ENCODE peak calls at places on chromosomes 3 and 15, in four cellular contexts. One of them, this sample, is unnamed.

GRCh38 chr3:122824465-122825379 is 29.9 kb downstream of the SLC49A4 start:
- DNase-seq in cardiac muscle cell: no peak
- DNase-seq in GM23248: peak; percentile 25
- DNase-seq in endothelial cell of umbilical vein: no peak
- DNase-seq in this sample: no peak

GRCh38 chr3:139491966-139492365 is 15.7 kb upstream of the RBP2 start:
- DNase-seq in cardiac muscle cell: no peak
- DNase-seq in GM23248: no peak
- DNase-seq in endothelial cell of umbilical vein: no peak
- DNase-seq in this sample: no peak

GRCh38 chr3:124266517-124266916 is 274.6 kb upstream of the ROPN1 start:
- DNase-seq in GM23248: peak; percentile 35
- DNase-seq in endothelial cell of umbilical vein: peak; percentile 67
- DNase-seq in cardiac muscle cell: peak; percentile 48
- DNase-seq in this sample: no peak

GRCh38 chr3:50322386-50323091 is at the start of gene HYAL2:
- DNase-seq in endothelial cell of umbilical vein: peak; percentile 74
- DNase-seq in cardiac muscle cell: no peak
- DNase-seq in GM23248: no peak
- DNase-seq in this sample: peak; percentile 50

GRCh38 chr15:62887113-62887570 is 155.4 kb upstream of the TPM1 start:
- DNase-seq in endothelial cell of umbilical vein: no peak
- DNase-seq in GM23248: peak; percentile 63
- DNase-seq in cardiac muscle cell: no peak
- DNase-seq in this sample: no peak

GRCh38 chr15:91593081-91593480 is 260.4 kb upstream of the SLCO3A1 start:
- DNase-seq in cardiac muscle cell: no peak
- DNase-seq in GM23248: peak; percentile 51
- DNase-seq in endothelial cell of umbilical vein: no peak
- DNase-seq in this sample: no peak

GRCh38 chr3:10450494-10451440 is 54.6 kb downstream of the ATP2B2 start:
- DNase-seq in endothelial cell of umbilical vein: no peak
- DNase-seq in GM23248: no peak
- DNase-seq in cardiac muscle cell: peak; percentile 52
- DNase-seq in this sample: no peak

GRCh38 chr3:177731644-177732268 is 534.5 kb upstream of the TBL1XR1 start:
- DNase-seq in GM23248: peak; percentile 66
- DNase-seq in cardiac muscle cell: no peak
- DNase-seq in endothelial cell of umbilical vein: no peak
- DNase-seq in this sample: no peak

GRCh38 chr15:86362556-86362955 is 282.9 kb downstream of the AGBL1 start:
- DNase-seq in GM23248: no peak
- DNase-seq in endothelial cell of umbilical vein: no peak
- DNase-seq in cardiac muscle cell: no peak
- DNase-seq in this sample: no peak

GRCh38 chr3:169218314-169218983 is 445.1 kb downstream of the MECOM start:
- DNase-seq in endothelial cell of umbilical vein: peak; percentile 98
- DNase-seq in cardiac muscle cell: peak; percentile 62
- DNase-seq in GM23248: peak; percentile 69
- DNase-seq in this sample: peak; percentile 57

GRCh38 chr3:121072128-121072527 is 164.1 kb downstream of the STXBP5L start:
- DNase-seq in endothelial cell of umbilical vein: no peak
- DNase-seq in GM23248: no peak
- DNase-seq in cardiac muscle cell: no peak
- DNase-seq in this sample: no peak

GRCh38 chr3:68964694-68965093 is 32.3 kb upstream of the TAFA4 start:
- DNase-seq in GM23248: no peak
- DNase-seq in endothelial cell of umbilical vein: no peak
- DNase-seq in cardiac muscle cell: no peak
- DNase-seq in this sample: no peak
- H3K27me3 ChIP-seq in GM23248: peaks cover 52% of the 10 kb centered on the region
- H3K27me3 ChIP-seq in endothelial cell of umbilical vein: peaks cover 26% of the 10 kb centered on the region
- H3K27me3 ChIP-seq in cardiac muscle cell: no peaks in the 10 kb centered on the region
- H3K27me3 ChIP-seq in this sample: no peaks in the 10 kb centered on the region

GRCh38 chr3:55595420-55595819 is 108.3 kb upstream of the WNT5A start:
- DNase-seq in endothelial cell of umbilical vein: no peak
- DNase-seq in cardiac muscle cell: no peak
- DNase-seq in GM23248: no peak
- DNase-seq in this sample: no peak
- H3K27me3 ChIP-seq in endothelial cell of umbilical vein: no peaks in the 10 kb centered on the region
- H3K27me3 ChIP-seq in cardiac muscle cell: no peaks in the 10 kb centered on the region
- H3K27me3 ChIP-seq in GM23248: peaks cover 47% of the 10 kb centered on the region
- H3K27me3 ChIP-seq in this sample: no peaks in the 10 kb centered on the region

GRCh38 chr15:32716960-32717289 is 879 bp upstream of the GREM1 start:
- DNase-seq in endothelial cell of umbilical vein: no peak
- DNase-seq in cardiac muscle cell: no peak
- DNase-seq in GM23248: no peak
- DNase-seq in this sample: no peak

GRCh38 chr15:32717290-32718081 is at the start of gene GREM1:
- DNase-seq in GM23248: peak; percentile 84
- DNase-seq in cardiac muscle cell: peak; percentile 31
- DNase-seq in endothelial cell of umbilical vein: no peak
- DNase-seq in this sample: peak; percentile 37

GRCh38 chr15:32718082-32718821 is 448 bp downstream of the GREM1 start:
- DNase-seq in cardiac muscle cell: peak; percentile 38
- DNase-seq in endothelial cell of umbilical vein: peak; percentile 8
- DNase-seq in GM23248: peak; percentile 74
- DNase-seq in this sample: peak; percentile 25

GRCh38 chr15:32716216-32716959 is 1.4 kb upstream of the GREM1 start:
- DNase-seq in endothelial cell of umbilical vein: peak; percentile 5
- DNase-seq in cardiac muscle cell: no peak
- DNase-seq in GM23248: no peak
- DNase-seq in this sample: no peak

DNA sequence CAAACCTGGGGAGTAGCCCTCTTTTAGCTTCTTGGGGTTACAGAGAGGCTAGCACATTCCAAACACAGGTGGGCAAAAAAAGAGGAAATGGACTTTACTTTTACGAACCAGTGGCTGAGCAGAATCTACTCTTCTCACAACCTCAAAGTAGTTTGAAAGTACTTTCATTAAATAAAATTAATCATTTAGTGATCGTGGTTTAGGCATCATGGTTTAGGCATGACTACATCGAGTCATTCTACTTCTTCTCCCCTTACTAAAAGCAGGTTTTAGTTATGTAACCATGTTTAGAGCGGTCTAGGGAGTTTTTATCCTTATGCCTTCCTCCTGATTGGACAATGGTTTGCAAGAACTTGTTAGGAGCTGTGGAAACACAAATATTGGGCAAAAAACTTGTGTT is 2.5 kb upstream of the GREM1 start:
- DNase-seq in endothelial cell of umbilical vein: no peak
- DNase-seq in GM23248: peak; percentile 67
- DNase-seq in cardiac muscle cell: no peak
- DNase-seq in this sample: no peak
- H3K27me3 ChIP-seq in endothelial cell of umbilical vein: peaks cover 78% of the 10 kb centered on the region
- H3K27me3 ChIP-seq in GM23248: no peaks in the 10 kb centered on the region
- H3K27me3 ChIP-seq in cardiac muscle cell: peaks cover 76% of the 10 kb centered on the region
- H3K27me3 ChIP-seq in this sample: peaks cover 36% of the 10 kb centered on the region

GRCh38 chr3:157051625-157052024 is 108.3 kb downstream of the CCNL1 start:
- DNase-seq in cardiac muscle cell: no peak
- DNase-seq in GM23248: no peak
- DNase-seq in endothelial cell of umbilical vein: no peak
- DNase-seq in this sample: no peak
- H3K27me3 ChIP-seq in cardiac muscle cell: no peaks in the 10 kb centered on the region
- H3K27me3 ChIP-seq in GM23248: no peaks in the 10 kb centered on the region
- H3K27me3 ChIP-seq in endothelial cell of umbilical vein: no peaks in the 10 kb centered on the region
- H3K27me3 ChIP-seq in this sample: no peaks in the 10 kb centered on the region

GRCh38 chr3:24495334-24495994 is 814 bp upstream of the THRB start:
- DNase-seq in cardiac muscle cell: peak; percentile 56
- DNase-seq in GM23248: peak; percentile 59
- DNase-seq in endothelial cell of umbilical vein: no peak
- DNase-seq in this sample: peak; percentile 77

GRCh38 chr3:24494616-24495333 is at the start of gene THRB:
- DNase-seq in cardiac muscle cell: peak; percentile 75
- DNase-seq in GM23248: peak; percentile 83
- DNase-seq in endothelial cell of umbilical vein: peak; percentile 48
- DNase-seq in this sample: peak; percentile 80

GRCh38 chr3:24493951-24494615 is 567 bp downstream of the THRB start:
- DNase-seq in cardiac muscle cell: peak; percentile 51
- DNase-seq in GM23248: peak; percentile 71
- DNase-seq in endothelial cell of umbilical vein: peak; percentile 20
- DNase-seq in this sample: peak; percentile 73

GRCh38 chr3:24490151-24490550 is 4.5 kb downstream of the THRB start:
- DNase-seq in GM23248: peak; percentile 20
- DNase-seq in endothelial cell of umbilical vein: no peak
- DNase-seq in cardiac muscle cell: no peak
- DNase-seq in this sample: no peak

DNA sequence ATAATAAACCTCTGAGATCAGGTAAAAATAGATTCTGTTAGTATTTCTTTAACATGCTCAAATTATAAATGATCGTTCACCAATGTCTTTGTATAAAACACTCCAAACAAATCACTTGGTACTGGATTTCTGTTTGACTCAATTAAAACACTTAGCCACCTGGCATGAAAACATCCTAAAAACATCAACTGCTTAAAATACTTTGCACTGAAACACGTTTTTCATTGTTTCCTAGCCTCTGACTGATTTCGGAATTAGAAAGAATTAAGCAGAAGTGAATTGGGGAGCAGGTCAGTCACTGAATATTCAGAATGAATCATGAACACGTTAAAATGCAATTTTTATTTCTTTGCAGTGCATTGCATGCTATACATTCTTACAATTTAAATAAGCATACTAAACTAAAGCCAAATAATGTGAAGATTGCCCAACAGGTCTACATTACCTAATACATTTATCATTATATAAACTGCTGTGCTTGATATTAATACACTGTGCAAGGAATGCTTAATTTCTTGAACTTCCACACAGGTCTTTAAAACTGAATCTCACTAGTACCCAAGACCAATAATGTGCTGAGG is 1.6 kb downstream of the THRB start:
- DNase-seq in GM23248: peak; percentile 18
- DNase-seq in endothelial cell of umbilical vein: no peak
- DNase-seq in cardiac muscle cell: no peak
- DNase-seq in this sample: no peak
- H3K27me3 ChIP-seq in GM23248: no peaks in the 10 kb centered on the region
- H3K27me3 ChIP-seq in endothelial cell of umbilical vein: peaks cover 34% of the 10 kb centered on the region
- H3K27me3 ChIP-seq in cardiac muscle cell: peaks cover 65% of the 10 kb centered on the region
- H3K27me3 ChIP-seq in this sample: no peaks in the 10 kb centered on the region

GRCh38 chr15:88605507-88606436 is 15.4 kb upstream of the AEN start:
- DNase-seq in GM23248: peak; percentile 60
- DNase-seq in endothelial cell of umbilical vein: peak; percentile 19
- DNase-seq in cardiac muscle cell: peak; percentile 93
- DNase-seq in this sample: no peak

GRCh38 chr15:88606437-88606794 is 14.7 kb upstream of the AEN start:
- DNase-seq in GM23248: no peak
- DNase-seq in cardiac muscle cell: no peak
- DNase-seq in endothelial cell of umbilical vein: no peak
- DNase-seq in this sample: no peak

GRCh38 chr15:88604381-88604951 is 16.7 kb upstream of the AEN start:
- DNase-seq in GM23248: no peak
- DNase-seq in cardiac muscle cell: peak; percentile 20
- DNase-seq in endothelial cell of umbilical vein: no peak
- DNase-seq in this sample: no peak

GRCh38 chr15:88604972-88605506 is 16.1 kb upstream of the AEN start:
- DNase-seq in endothelial cell of umbilical vein: no peak
- DNase-seq in cardiac muscle cell: peak; percentile 23
- DNase-seq in GM23248: no peak
- DNase-seq in this sample: no peak

GRCh38 chr15:88603885-88604284 is 17.3 kb upstream of the AEN start:
- DNase-seq in cardiac muscle cell: no peak
- DNase-seq in endothelial cell of umbilical vein: no peak
- DNase-seq in GM23248: no peak
- DNase-seq in this sample: no peak
- H3K27me3 ChIP-seq in cardiac muscle cell: peaks cover 72% of the 10 kb centered on the region
- H3K27me3 ChIP-seq in endothelial cell of umbilical vein: peaks cover 52% of the 10 kb centered on the region
- H3K27me3 ChIP-seq in GM23248: peaks cover 45% of the 10 kb centered on the region
- H3K27me3 ChIP-seq in this sample: peaks cover 41% of the 10 kb centered on the region

DNA sequence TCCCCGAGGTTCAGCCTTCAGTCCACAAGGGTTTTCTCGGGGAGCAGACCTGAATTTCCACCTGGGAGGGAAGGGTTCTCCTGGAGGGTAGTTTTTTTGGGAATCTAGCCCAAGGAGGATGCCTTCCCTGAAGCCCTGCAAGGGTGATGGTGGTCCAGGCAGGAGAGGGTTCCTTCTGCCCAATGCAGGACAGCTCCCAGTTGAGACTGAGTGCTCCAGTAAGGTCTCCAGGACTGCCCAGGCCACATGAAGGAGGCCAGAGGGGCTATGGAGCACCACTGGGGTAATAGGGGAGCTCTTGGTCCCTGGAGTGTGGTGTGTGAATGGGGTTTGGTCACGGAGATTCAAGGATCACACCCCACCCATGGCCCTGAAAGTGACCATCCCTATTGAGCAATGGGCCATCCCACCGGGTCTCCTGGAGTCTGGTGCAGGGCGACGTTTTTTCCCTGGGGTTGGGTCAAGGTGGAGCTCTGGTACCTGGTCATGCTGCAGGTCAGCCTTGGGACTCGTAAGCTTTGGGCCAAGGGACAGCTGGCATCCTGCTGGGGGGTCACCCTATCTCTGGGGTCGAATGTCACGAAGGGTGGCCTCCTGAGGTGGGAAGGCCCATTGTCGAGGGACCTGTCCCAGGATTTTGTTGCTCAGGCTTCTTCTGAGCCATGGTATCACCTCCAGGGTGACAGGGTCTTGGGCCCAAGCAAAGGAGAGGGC is 196.5 kb downstream of the UBE3A start:
- DNase-seq in GM23248: no peak
- DNase-seq in endothelial cell of umbilical vein: no peak
- DNase-seq in cardiac muscle cell: no peak
- DNase-seq in this sample: no peak
- H3K27me3 ChIP-seq in GM23248: no peaks in the 10 kb centered on the region
- H3K27me3 ChIP-seq in endothelial cell of umbilical vein: no peaks in the 10 kb centered on the region
- H3K27me3 ChIP-seq in cardiac muscle cell: no peaks in the 10 kb centered on the region
- H3K27me3 ChIP-seq in this sample: no peaks in the 10 kb centered on the region

GRCh38 chr15:96367436-96368200 is 37.1 kb downstream of the NR2F2 start:
- DNase-seq in cardiac muscle cell: no peak
- DNase-seq in GM23248: peak; percentile 31
- DNase-seq in endothelial cell of umbilical vein: peak; percentile 30
- DNase-seq in this sample: no peak

GRCh38 chr15:96362759-96363678 is 32.5 kb downstream of the NR2F2 start:
- DNase-seq in endothelial cell of umbilical vein: no peak
- DNase-seq in GM23248: no peak
- DNase-seq in cardiac muscle cell: no peak
- DNase-seq in this sample: no peak

GRCh38 chr15:96366526-96366877 is 36.0 kb downstream of the NR2F2 start:
- DNase-seq in endothelial cell of umbilical vein: no peak
- DNase-seq in cardiac muscle cell: no peak
- DNase-seq in GM23248: no peak
- DNase-seq in this sample: no peak

GRCh38 chr15:96363692-96364091 is 33.2 kb downstream of the NR2F2 start:
- DNase-seq in GM23248: no peak
- DNase-seq in endothelial cell of umbilical vein: no peak
- DNase-seq in cardiac muscle cell: no peak
- DNase-seq in this sample: no peak

GRCh38 chr15:96365781-96366525 is 35.5 kb downstream of the NR2F2 start:
- DNase-seq in cardiac muscle cell: no peak
- DNase-seq in endothelial cell of umbilical vein: no peak
- DNase-seq in GM23248: no peak
- DNase-seq in this sample: no peak
- H3K27me3 ChIP-seq in cardiac muscle cell: peaks cover 100% of the 10 kb centered on the region
- H3K27me3 ChIP-seq in endothelial cell of umbilical vein: no peaks in the 10 kb centered on the region
- H3K27me3 ChIP-seq in GM23248: peaks cover 23% of the 10 kb centered on the region
- H3K27me3 ChIP-seq in this sample: peaks cover 54% of the 10 kb centered on the region